ENCODE peak calls at places on chromosomes 1 and 21, in ten cellular contexts. X is OCI-LY7, P is A549, M is right lobe of liver, Q is heart right ventricle, C is suprapubic skin, H is astrocyte of the spinal cord, B is AG04450, R is spleen, K is AG10803. V is an unnamed sample.

GRCh38 chr1:157233131-157233530 is 94.9 kb upstream of the ETV3 start:
- DNase-seq in X (no peak), P (no peak), M (no peak), Q (no peak), C (no peak), H (no peak), B (no peak), R (no peak), K (no peak), V (no peak)

GRCh38 chr1:166925791-166926483 is 49.4 kb downstream of the ILDR2 start:
- DNase-seq in X (no peak), P (no peak), M (no peak), Q (peak), C (no peak), H (peak), B (no peak), R (no peak), K (peak), V (no peak)

GRCh38 chr1:41657679-41658078 is 173.2 kb upstream of the EDN2 start:
- DNase-seq in X (no peak), P (no peak), M (no peak), Q (no peak), C (peak), H (no peak), B (no peak), R (peak), K (no peak), V (no peak)

GRCh38 chr1:43505077-43505780 is 25.5 kb upstream of the PTPRF start:
- DNase-seq in X (no peak), P (no peak), M (no peak), Q (no peak), C (no peak), H (no peak), B (no peak), R (no peak), K (no peak), V (no peak)

GRCh38 chr1:241825581-241825980 is 22.4 kb upstream of the EXO1 start:
- DNase-seq in X (no peak), P (no peak), M (no peak), Q (no peak), C (no peak), H (peak), B (no peak), R (no peak), K (peak), V (no peak)

GRCh38 chr1:11289064-11289463 is 16.1 kb downstream of the UBIAD1 start:
- DNase-seq in X (no peak), P (no peak), M (peak), Q (no peak), C (no peak), H (no peak), B (no peak), R (no peak), K (no peak), V (no peak)

GRCh38 chr1:3507636-3508275 is 53.3 kb downstream of the ARHGEF16 start:
- DNase-seq in X (no peak), P (no peak), M (no peak), Q (no peak), C (no peak), H (no peak), B (no peak), R (no peak), K (no peak), V (no peak)

GRCh38 chr21:37627074-37627473 is 260.5 kb downstream of the DYRK1A start:
- DNase-seq in X (no peak), P (no peak), M (peak), Q (no peak), C (no peak), H (no peak), B (no peak), R (no peak), K (no peak), V (no peak)

GRCh38 chr21:38134084-38134873 is 122.5 kb upstream of the KCNJ15 start:
- DNase-seq in X (no peak), P (no peak), M (no peak), Q (no peak), C (no peak), H (no peak), B (no peak), R (no peak), K (no peak), V (no peak)

GRCh38 chr1:236130372-236130771 is 12.0 kb upstream of the GPR137B start:
- DNase-seq in X (no peak), P (no peak), M (no peak), Q (no peak), C (no peak), H (no peak), B (no peak), R (no peak), K (no peak), V (no peak)

GRCh38 chr1:109802901-109803561 is 39.3 kb upstream of the EPS8L3 start:
- DNase-seq in X (no peak), P (no peak), M (no peak), Q (no peak), C (no peak), H (no peak), B (no peak), R (no peak), K (no peak), V (no peak)

GRCh38 chr1:42674214-42674613 is 8.0 kb upstream of the YBX1 start:
- DNase-seq in X (no peak), P (no peak), M (no peak), Q (peak), C (no peak), H (no peak), B (no peak), R (no peak), K (no peak), V (no peak)

GRCh38 chr1:78178816-78179215 is 133.1 kb downstream of the GIPC2 start:
- DNase-seq in X (no peak), P (no peak), M (no peak), Q (no peak), C (no peak), H (no peak), B (no peak), R (no peak), K (no peak), V (no peak)

GRCh38 chr1:48530727-48531351 is 58.8 kb upstream of the SPATA6 start:
- DNase-seq in X (peak), P (peak), M (peak), Q (peak), C (no peak), H (peak), B (peak), R (no peak), K (peak), V (peak)

GRCh38 chr21:44952929-44953627 is 13.2 kb downstream of the SLX9 start:
- DNase-seq in X (no peak), P (no peak), M (no peak), Q (no peak), C (no peak), H (no peak), B (no peak), R (peak), K (no peak), V (no peak)

GRCh38 chr21:46215436-46216131 is 13.0 kb downstream of the LSS start:
- DNase-seq in X (no peak), P (no peak), M (no peak), Q (no peak), C (peak), H (no peak), B (no peak), R (peak), K (no peak), V (no peak)

GRCh38 chr1:212613440-212614335 is 5.1 kb downstream of the ATF3 start:
- DNase-seq in X (no peak), P (no peak), M (no peak), Q (no peak), C (no peak), H (no peak), B (no peak), R (no peak), K (peak), V (peak)

GRCh38 chr21:46000731-46001641 is 19.4 kb downstream of the COL6A1 start:
- DNase-seq in X (no peak), P (no peak), M (peak), Q (peak), C (no peak), H (no peak), B (no peak), R (peak), K (no peak), V (no peak)

GRCh38 chr1:41652346-41653124 is 168.1 kb upstream of the EDN2 start:
- DNase-seq in X (no peak), P (no peak), M (no peak), Q (no peak), C (peak), H (no peak), B (no peak), R (no peak), K (no peak), V (no peak)

GRCh38 chr1:215932558-215932957 is 365.5 kb downstream of the KCTD3 start:
- DNase-seq in X (no peak), P (no peak), M (no peak), Q (no peak), C (no peak), H (no peak), B (no peak), R (no peak), K (no peak), V (no peak)

GRCh38 chr1:195097316-195097715 is 1510.9 kb downstream of the KCNT2 start:
- DNase-seq in X (no peak), P (no peak), M (peak), Q (no peak), C (no peak), H (peak), B (no peak), R (no peak), K (no peak), V (no peak)

GRCh38 chr1:43383449-43383848 is 6.2 kb downstream of the MED8 start:
- DNase-seq in X (no peak), P (no peak), M (no peak), Q (no peak), C (no peak), H (no peak), B (no peak), R (no peak), K (no peak), V (no peak)

GRCh38 chr1:33007190-33008050 is 29.3 kb downstream of the AK2 start:
- DNase-seq in X (peak), P (peak), M (no peak), Q (peak), C (no peak), H (peak), B (peak), R (no peak), K (peak), V (no peak)

GRCh38 chr1:243254233-243254926 is 701 bp downstream of the CEP170 start:
- DNase-seq in X (peak), P (peak), M (peak), Q (peak), C (peak), H (peak), B (no peak), R (no peak), K (peak), V (peak)

GRCh38 chr1:207695943-207696342 is 51.0 kb downstream of the CR1L start:
- DNase-seq in X (no peak), P (no peak), M (no peak), Q (no peak), C (no peak), H (no peak), B (no peak), R (no peak), K (no peak), V (no peak)

GRCh38 chr1:60988827-60989363 is 93.5 kb upstream of the NFIA start:
- DNase-seq in X (no peak), P (no peak), M (no peak), Q (peak), C (no peak), H (no peak), B (no peak), R (no peak), K (no peak), V (no peak)

GRCh38 chr1:33624261-33624990 is 152.0 kb downstream of the ZSCAN20 start:
- DNase-seq in X (no peak), P (no peak), M (no peak), Q (no peak), C (no peak), H (no peak), B (no peak), R (no peak), K (no peak), V (no peak)

GRCh38 chr1:81115422-81115821 is 685.3 kb upstream of the ADGRL2 start:
- DNase-seq in X (no peak), P (no peak), M (no peak), Q (no peak), C (no peak), H (no peak), B (no peak), R (no peak), K (no peak), V (no peak)

DNA sequence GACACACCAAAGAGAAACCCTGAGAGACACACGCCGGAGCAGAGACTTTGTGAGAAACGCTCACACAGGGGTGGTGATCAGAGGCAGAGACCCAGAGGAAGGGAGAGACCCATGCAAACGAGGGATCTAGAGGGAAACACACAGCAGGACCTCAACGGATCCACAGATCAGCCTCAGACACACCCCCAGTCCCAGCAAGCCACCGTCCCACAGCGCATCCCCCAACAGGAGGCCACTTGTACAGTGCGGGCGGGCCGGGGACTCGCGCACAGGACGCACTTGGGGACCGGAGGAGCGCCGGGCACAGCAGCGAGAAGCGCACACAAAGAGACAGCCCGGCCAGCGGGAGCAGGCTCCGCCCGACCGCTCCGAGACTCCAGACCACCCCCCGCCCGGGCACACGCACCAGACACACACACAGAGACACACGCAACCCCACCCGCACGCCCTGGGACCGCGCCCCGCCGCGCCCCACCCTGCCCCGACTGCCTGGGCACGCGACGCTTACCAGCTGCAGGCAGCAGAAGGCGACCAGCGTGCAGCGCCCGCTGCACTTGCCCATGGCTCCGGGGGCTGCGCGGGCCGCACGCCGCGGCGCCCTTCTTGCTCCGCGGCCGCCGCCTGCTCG is 587 bp downstream of the NKAIN1 start:
- DNase-seq in X (no peak), P (no peak), M (no peak), Q (no peak), C (no peak), H (peak), B (no peak), R (no peak), K (peak), V (no peak)
- H3K4me3 ChIP-seq in X (no peak), P (peak), M (no peak), Q (peak), C (peak), H (peak), B (peak), R (peak), K (peak), V (peak)

DNA sequence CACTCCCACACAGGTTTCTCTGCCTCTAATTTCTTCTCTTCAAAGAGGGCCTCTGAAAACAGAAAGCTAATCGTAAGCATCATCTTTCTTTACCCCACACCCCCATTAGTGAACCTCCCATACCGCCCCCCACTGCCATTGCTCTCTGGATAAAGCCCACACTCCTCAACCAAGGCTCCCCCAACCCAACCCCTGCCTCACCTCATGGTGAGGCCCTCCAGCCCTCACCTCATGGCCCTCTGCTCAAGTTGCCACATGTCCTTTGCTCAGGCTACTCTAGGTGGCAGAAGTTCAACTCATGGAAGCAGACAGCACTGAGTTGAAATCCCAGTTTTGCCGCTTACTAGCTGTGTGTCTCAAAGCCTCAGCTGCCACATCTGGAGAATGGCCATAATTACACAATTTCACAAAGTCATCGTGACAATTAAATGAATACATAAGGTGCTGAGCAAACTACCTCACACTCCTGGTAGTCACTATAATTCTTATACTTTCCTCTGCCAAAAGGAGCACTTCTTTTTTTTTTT is 18.2 kb upstream of the WASF2 start:
- DNase-seq in X (peak), P (no peak), M (no peak), Q (no peak), C (no peak), H (no peak), B (no peak), R (no peak), K (peak), V (no peak)
- TF ChIP-seq CTCF in X (peak), P (no peak), M (no peak), Q (no peak), C (no peak), H (peak), B (no peak), R (no peak), K (no peak), V (peak)

DNA sequence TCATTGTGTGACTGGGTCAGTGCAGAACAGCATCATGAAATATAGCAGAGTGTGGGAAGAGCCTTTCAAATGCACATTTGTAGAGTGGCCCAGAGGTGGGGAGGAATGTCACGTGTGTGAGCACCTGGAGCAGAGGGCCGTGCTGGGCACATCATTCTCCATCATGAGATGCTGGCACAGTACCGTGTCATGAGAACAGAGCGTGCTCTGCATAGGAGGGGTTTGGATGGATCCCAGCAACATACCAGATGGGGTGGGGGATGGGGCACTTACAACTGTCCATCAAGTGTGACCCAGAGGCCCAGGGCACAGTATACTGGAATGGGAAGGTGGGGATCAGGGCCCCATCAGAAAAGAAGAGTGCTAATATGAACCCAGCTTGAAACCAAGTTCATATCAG is 182.0 kb downstream of the LMX1A start:
- DNase-seq in X (no peak), P (no peak), M (no peak), Q (no peak), C (no peak), H (no peak), B (no peak), R (no peak), K (no peak), V (no peak)
- H3K4me3 ChIP-seq in X (no peak), P (no peak), M (no peak), Q (no peak), C (no peak), H (no peak), B (no peak), R (no peak), K (no peak), V (no peak)

GRCh38 chr1:224170748-224171478 is 12.1 kb upstream of the DEGS1 start:
- DNase-seq in X (peak), P (peak), M (peak), Q (no peak), C (no peak), H (peak), B (no peak), R (no peak), K (peak), V (no peak)
- TF ChIP-seq CTCF in X (peak), P (no peak), M (peak), Q (peak), C (peak), H (peak), B (peak), R (peak), K (peak), V (peak)

DNA sequence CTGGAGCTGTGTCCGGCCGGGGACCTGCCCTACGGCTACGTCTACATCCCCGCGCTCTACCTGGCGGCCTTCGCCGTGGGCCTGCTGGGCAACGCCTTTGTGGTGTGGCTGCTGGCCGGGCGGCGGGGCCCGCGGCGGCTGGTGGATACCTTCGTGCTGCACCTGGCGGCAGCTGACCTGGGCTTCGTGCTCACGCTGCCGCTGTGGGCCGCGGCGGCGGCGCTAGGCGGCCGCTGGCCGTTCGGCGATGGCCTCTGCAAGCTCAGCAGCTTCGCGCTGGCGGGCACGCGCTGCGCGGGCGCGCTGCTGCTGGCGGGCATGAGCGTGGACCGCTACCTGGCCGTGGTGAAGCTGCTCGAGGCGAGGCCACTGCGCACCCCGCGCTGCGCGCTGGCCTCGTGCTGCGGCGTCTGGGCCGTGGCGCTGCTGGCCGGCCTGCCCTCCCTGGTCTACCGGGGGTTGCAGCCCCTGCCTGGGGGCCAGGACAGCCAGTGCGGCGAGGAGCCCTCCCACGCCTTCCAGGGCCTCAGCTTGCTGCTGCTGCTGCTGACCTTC is 412 bp downstream of the GPR25 start:
- DNase-seq in X (no peak), P (no peak), M (no peak), Q (no peak), C (no peak), H (no peak), B (no peak), R (no peak), K (no peak), V (no peak)
- H3K4me3 ChIP-seq in X (no peak), P (no peak), M (no peak), Q (peak), C (peak), H (no peak), B (peak), R (peak), K (no peak), V (peak)

GRCh38 chr1:54547601-54548388 is at the start of gene ACOT11:
- DNase-seq in X (no peak), P (peak), M (peak), Q (peak), C (peak), H (peak), B (no peak), R (peak), K (peak), V (no peak)
- TF ChIP-seq CTCF in X (no peak), P (peak), M (peak), Q (peak), C (peak), H (peak), B (peak), R (no peak), K (peak), V (no peak)

V was measured in GM06990.